ENCODE peak calls at places on chromosomes 2 and 18, in six cellular contexts. I is endothelial cell, F is progenitor cell of endocrine pancreas, C is A549, H is H9, X is endodermal cell. V is an unnamed sample.

GRCh38 chr2:155980941-155981561 is 351.5 kb downstream of the NR4A2 start:
- DNase-seq in I (no peak), F (no peak), C (no peak), H (no peak), X (no peak), V (no peak)

GRCh38 chr2:100620481-100620880 is 57.7 kb downstream of the PDCL3 start:
- DNase-seq in I (no peak), F (no peak), C (no peak), H (no peak), X (no peak), V (no peak)

GRCh38 chr2:78263571-78263970 is 741.4 kb upstream of the LRRTM4 start:
- DNase-seq in I (no peak), F (no peak), C (no peak), H (no peak), X (no peak), V (peak; percentile 20)

GRCh38 chr2:114027437-114027836 is 137.5 kb downstream of the ACTR3 start:
- DNase-seq in I (no peak), F (no peak), C (no peak), H (no peak), X (no peak), V (peak; percentile 20)

GRCh38 chr2:45698538-45698937 is 47.1 kb downstream of the PRKCE start:
- DNase-seq in I (no peak), F (no peak), C (no peak), H (no peak), X (peak; percentile 16), V (no peak)

GRCh38 chr2:226911932-226912331 is 76.1 kb downstream of the RHBDD1 start:
- DNase-seq in I (no peak), F (no peak), C (no peak), H (no peak), X (no peak), V (no peak)

GRCh38 chr2:69032336-69032735 is 19.4 kb downstream of the ANTXR1 start:
- DNase-seq in I (no peak), F (no peak), C (no peak), H (no peak), X (no peak), V (no peak)

GRCh38 chr2:61357681-61358080 is 113.2 kb downstream of the USP34 start:
- DNase-seq in I (no peak), F (no peak), C (peak; percentile 31), H (no peak), X (no peak), V (no peak)

GRCh38 chr2:10434885-10435419 is 13.2 kb downstream of the ODC1 start:
- DNase-seq in I (peak; percentile 94), F (peak; percentile 87), C (peak; percentile 80), H (peak; percentile 87), X (peak; percentile 97), V (peak; percentile 92)

GRCh38 chr18:75454022-75454795 is 26.7 kb upstream of the SMIM21 start:
- DNase-seq in I (no peak), F (no peak), C (no peak), H (no peak), X (no peak), V (no peak)

GRCh38 chr2:70123051-70123828 is 36.0 kb downstream of the PCBP1 start:
- DNase-seq in I (no peak), F (no peak), C (no peak), H (peak; percentile 94), X (peak; percentile 94), V (peak; percentile 43)

GRCh38 chr18:59971871-59972270 is 72.1 kb downstream of the PMAIP1 start:
- DNase-seq in I (no peak), F (no peak), C (no peak), H (no peak), X (no peak), V (no peak)

GRCh38 chr2:163527381-163527780 is 208.4 kb downstream of the FIGN start:
- DNase-seq in I (no peak), F (no peak), C (no peak), H (no peak), X (no peak), V (no peak)

GRCh38 chr2:240514631-240515030 is 43.2 kb downstream of the ANKMY1 start:
- DNase-seq in I (no peak), F (peak; percentile 5), C (no peak), H (peak; percentile 11), X (peak; percentile 22), V (no peak)

GRCh38 chr2:31523871-31524492 is 56.8 kb downstream of the SRD5A2 start:
- DNase-seq in I (peak; percentile 69), F (peak; percentile 47), C (peak; percentile 62), H (peak; percentile 37), X (peak; percentile 87), V (peak; percentile 73)

GRCh38 chr2:150663143-150663542 is 175.7 kb upstream of the RND3 start:
- DNase-seq in I (no peak), F (no peak), C (no peak), H (no peak), X (no peak), V (no peak)

GRCh38 chr18:11104307-11104706 is 45.1 kb downstream of the PIEZO2 start:
- DNase-seq in I (no peak), F (no peak), C (no peak), H (no peak), X (no peak), V (no peak)

GRCh38 chr2:172227719-172228118 is 125.0 kb upstream of the DLX2 start:
- DNase-seq in I (no peak), F (no peak), C (no peak), H (no peak), X (no peak), V (no peak)

GRCh38 chr18:76491436-76491800 is 3.6 kb downstream of the ZNF516 start:
- DNase-seq in I (peak; percentile 67), F (peak; percentile 55), C (peak; percentile 53), H (peak; percentile 85), X (peak; percentile 91), V (peak; percentile 78)

GRCh38 chr2:228318218-228318617 is 136.7 kb upstream of the SPHKAP start:
- DNase-seq in I (peak; percentile 64), F (peak; percentile 15), C (peak; percentile 40), H (peak; percentile 72), X (peak; percentile 90), V (peak; percentile 59)

GRCh38 chr2:234446404-234447076 is 50.3 kb downstream of the ARL4C start:
- DNase-seq in I (no peak), F (no peak), C (no peak), H (no peak), X (no peak), V (no peak)

GRCh38 chr18:68766433-68766832 is 31.4 kb upstream of the CCDC102B start:
- DNase-seq in I (no peak), F (no peak), C (no peak), H (no peak), X (no peak), V (no peak)

GRCh38 chr2:43592443-43592842 is 3.4 kb downstream of the THADA start:
- DNase-seq in I (no peak), F (no peak), C (no peak), H (no peak), X (no peak), V (no peak)
- TF ChIP-seq CTCF in I (no peak), F (no peak), C (no peak), H (no peak), X (no peak), V (no peak)

GRCh38 chr2:148455791-148456190 is 188.8 kb upstream of the EPC2 start:
- DNase-seq in I (no peak), F (no peak), C (no peak), H (no peak), X (no peak), V (no peak)

GRCh38 chr2:148459300-148459891 is 185.2 kb upstream of the EPC2 start:
- DNase-seq in I (no peak), F (no peak), C (no peak), H (no peak), X (no peak), V (no peak)

DNA sequence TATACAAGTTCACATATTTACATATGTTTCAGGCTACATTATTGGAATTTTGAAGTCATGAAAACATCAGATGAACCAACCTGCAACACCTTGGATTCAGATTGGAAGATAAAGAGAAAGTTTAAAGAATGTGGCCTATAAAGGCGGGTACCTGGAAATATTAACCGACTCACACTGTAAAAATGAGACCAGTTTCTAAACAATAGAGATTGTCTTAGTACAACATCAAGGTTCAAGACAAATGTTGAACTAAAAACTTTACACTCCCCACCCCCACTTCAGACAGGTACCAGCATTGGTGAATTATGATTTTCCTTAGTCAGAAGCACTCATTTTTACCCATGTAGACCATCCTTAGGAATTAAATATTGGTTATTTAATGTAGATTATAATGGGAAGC is 186.4 kb upstream of the EPC2 start:
- DNase-seq in I (no peak), F (no peak), C (no peak), H (no peak), X (no peak), V (no peak)
- TF ChIP-seq CTCF in I (no peak), F (no peak), C (no peak), H (no peak), X (no peak), V (no peak)

GRCh38 chr2:236179653-236180500 is 11.7 kb upstream of the GBX2 start:
- DNase-seq in I (no peak), F (no peak), C (peak; percentile 23), H (no peak), X (peak; percentile 59), V (no peak)

GRCh38 chr2:236176951-236177350 is 8.8 kb upstream of the GBX2 start:
- DNase-seq in I (no peak), F (no peak), C (no peak), H (no peak), X (peak; percentile 42), V (no peak)

GRCh38 chr2:236178921-236179652 is 10.9 kb upstream of the GBX2 start:
- DNase-seq in I (no peak), F (no peak), C (peak; percentile 37), H (peak; percentile 57), X (peak; percentile 65), V (no peak)

GRCh38 chr2:236177604-236177966 is 9.4 kb upstream of the GBX2 start:
- DNase-seq in I (peak; percentile 77), F (no peak), C (peak; percentile 89), H (peak; percentile 89), X (peak; percentile 93), V (peak; percentile 80)

DNA sequence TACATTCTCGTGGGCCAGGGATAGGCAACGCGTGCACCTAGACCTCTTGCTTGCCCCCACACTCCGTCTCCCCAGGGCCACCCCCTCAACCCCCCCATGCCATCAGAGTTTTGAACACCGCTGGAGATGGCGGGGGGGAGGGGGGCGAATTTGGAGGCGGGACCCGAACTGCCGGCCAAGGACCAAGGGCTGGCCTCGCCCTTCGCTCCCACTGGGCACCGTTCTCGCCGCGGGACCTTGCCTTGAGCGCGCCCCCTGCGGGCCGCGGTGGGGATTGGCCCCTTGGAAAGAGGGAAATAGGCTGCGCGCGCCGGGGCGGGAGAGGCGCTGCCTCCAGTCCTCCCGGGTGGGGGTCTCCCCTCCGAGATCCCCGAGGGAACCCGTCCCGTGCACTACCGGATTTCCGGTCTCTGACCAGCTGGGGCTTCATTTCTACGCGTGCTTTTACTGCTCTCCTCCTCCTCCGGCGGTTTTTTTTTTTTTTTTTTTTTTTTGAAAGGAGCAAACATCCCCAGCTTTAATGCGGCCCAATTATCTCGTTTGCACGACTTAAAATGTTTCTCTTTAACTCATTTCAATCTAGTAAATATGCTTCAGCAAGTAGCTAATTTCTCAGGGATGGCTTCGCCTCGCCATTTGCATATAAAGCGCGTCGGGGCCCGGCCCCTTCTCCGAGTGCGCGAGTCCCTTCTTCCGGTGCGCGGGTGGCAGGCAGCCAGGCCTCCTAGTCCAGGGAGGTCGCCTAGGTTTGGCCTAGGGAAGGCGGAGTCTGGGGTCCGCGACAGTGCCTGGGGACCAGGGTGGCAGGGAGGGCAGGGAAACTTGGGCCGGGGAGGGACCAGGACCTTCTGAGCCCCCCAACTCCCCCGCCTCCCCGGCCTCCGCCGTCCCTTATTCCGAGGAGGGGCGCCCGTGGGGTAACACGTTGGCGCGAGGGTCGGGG is 10.1 kb upstream of the GBX2 start:
- DNase-seq in I (peak; percentile 92), F (peak; percentile 78), C (peak; percentile 87), H (peak; percentile 85), X (peak; percentile 94), V (peak; percentile 95)
- TF ChIP-seq CTCF in I (peak; percentile 93), F (peak; percentile 79), C (peak; percentile 68), H (peak; percentile 74), X (peak; percentile 82), V (peak; percentile 93)

GRCh38 chr18:2948038-2948437 is 64.9 kb downstream of the LPIN2 start:
- DNase-seq in I (no peak), F (no peak), C (peak; percentile 54), H (no peak), X (peak; percentile 55), V (no peak)
- TF ChIP-seq CTCF in I (peak; percentile 54), F (peak; percentile 52), C (peak; percentile 47), H (peak; percentile 61), X (peak; percentile 72), V (peak; percentile 26)